ENCODE peak calls at places on chromosomes 13 and 19, in seven cellular contexts. W is HCT116, T is SK-N-SH, U is H1, V is HepG2, E is K562, L is GM12878. K is an unnamed sample.

GRCh38 chr19:48196321-48196761 is 25.9 kb downstream of the ZSWIM9 start:
- DNase-seq in V (no peak), W (no peak), T (peak; percentile 35), L (no peak), E (no peak), U (no peak), K (no peak)

GRCh38 chr19:18110833-18111232 is 13.3 kb downstream of the MAST3 start:
- DNase-seq in T (no peak), U (no peak), V (no peak), L (no peak), W (no peak), E (no peak), K (no peak)

GRCh38 chr13:48741377-48741776 is 87.6 kb downstream of the CYSLTR2 start:
- DNase-seq in U (no peak), V (no peak), E (no peak), T (peak; percentile 30), W (no peak), L (no peak), K (no peak)

GRCh38 chr13:45434556-45435371 is 16.6 kb upstream of the SLC25A30 start:
- DNase-seq in W (no peak), E (no peak), U (no peak), T (no peak), L (no peak), V (peak; percentile 89), K (no peak)

GRCh38 chr19:46416077-46416709 is 2.8 kb upstream of the CCDC8 start:
- DNase-seq in U (peak; percentile 95), T (peak; percentile 95), V (peak; percentile 59), W (peak; percentile 40), L (no peak), E (peak; percentile 94), K (peak; percentile 76)

GRCh38 chr19:35675589-35676140 is 9.3 kb downstream of the UPK1A start:
- DNase-seq in L (no peak), V (no peak), E (no peak), U (no peak), W (no peak), T (no peak), K (no peak)

GRCh38 chr13:73000027-73000674 is 58.7 kb upstream of the KLF5 start:
- DNase-seq in W (peak; percentile 26), L (peak; percentile 21), T (no peak), E (no peak), U (no peak), V (no peak), K (no peak)

GRCh38 chr13:69496951-69497350 is 610.7 kb upstream of the ATXN8OS start:
- DNase-seq in V (no peak), W (no peak), L (no peak), E (no peak), U (no peak), T (no peak), K (no peak)

GRCh38 chr13:101916108-101916757 is 463.8 kb downstream of the ITGBL1 start:
- DNase-seq in L (no peak), U (peak; percentile 80), T (peak; percentile 87), V (no peak), E (no peak), W (no peak), K (no peak)

GRCh38 chr19:19218911-19219310 is 7.2 kb downstream of the NCAN start:
- DNase-seq in L (no peak), T (no peak), W (no peak), U (no peak), V (no peak), E (no peak), K (no peak)

GRCh38 chr19:12841094-12841493 is 2.8 kb downstream of the MAST1 start:
- DNase-seq in L (no peak), V (no peak), T (peak; percentile 63), U (peak; percentile 96), W (no peak), E (peak; percentile 79), K (peak; percentile 23)

GRCh38 chr19:38707512-38708114 is 36.7 kb downstream of the CAPN12 start:
- DNase-seq in T (no peak), L (no peak), V (peak; percentile 48), E (no peak), U (no peak), W (no peak), K (peak; percentile 62)

GRCh38 chr19:12924621-12925310 is 5.7 kb upstream of the SYCE2 start:
- DNase-seq in W (no peak), V (no peak), U (no peak), T (no peak), L (no peak), E (no peak), K (no peak)

GRCh38 chr13:91154954-91155353 is 192.5 kb upstream of the MIR17HG start:
- DNase-seq in L (no peak), V (no peak), E (no peak), T (no peak), W (no peak), U (no peak), K (no peak)

GRCh38 chr19:37817180-37817911 is 38.0 kb upstream of the ZNF573 start:
- DNase-seq in U (peak; percentile 86), T (peak; percentile 86), V (no peak), E (no peak), L (no peak), W (no peak), K (no peak)

GRCh38 chr13:42225051-42225450 is 46.9 kb upstream of the AKAP11 start:
- DNase-seq in L (no peak), E (no peak), U (no peak), T (no peak), W (no peak), V (no peak), K (no peak)

GRCh38 chr13:44854264-44855060 is 134.8 kb downstream of the NUFIP1 start:
- DNase-seq in W (no peak), E (no peak), V (peak; percentile 62), U (no peak), T (no peak), L (no peak), K (peak; percentile 18)

GRCh38 chr19:48940902-48941301 is 7.4 kb downstream of the DHDH start:
- DNase-seq in T (no peak), L (no peak), U (no peak), V (no peak), E (peak; percentile 5), W (no peak), K (no peak)

GRCh38 chr13:97434417-97435296 is 688 bp downstream of the RAP2A start:
- DNase-seq in T (peak; percentile 22), U (peak; percentile 55), L (no peak), W (no peak), E (no peak), V (no peak), K (peak; percentile 28)

GRCh38 chr19:51802775-51803174 is 7.8 kb downstream of the FPR3 start:
- DNase-seq in W (no peak), U (no peak), L (no peak), T (no peak), V (no peak), E (no peak), K (no peak)

GRCh38 chr13:111280666-111281577 is 39.5 kb upstream of the TEX29 start:
- DNase-seq in U (no peak), V (no peak), W (no peak), T (no peak), L (no peak), E (no peak), K (no peak)

GRCh38 chr19:8192227-8192820 is 16.8 kb upstream of the CERS4 start:
- DNase-seq in U (no peak), T (no peak), V (no peak), W (no peak), E (peak; percentile 2), L (no peak), K (no peak)

GRCh38 chr13:113544071-113544891 is 40.3 kb upstream of the TFDP1 start:
- DNase-seq in U (no peak), V (peak; percentile 80), W (no peak), T (peak; percentile 87), E (no peak), L (no peak), K (no peak)

GRCh38 chr13:80550856-80551532 is 210.1 kb upstream of the SPRY2 start:
- DNase-seq in V (no peak), L (no peak), E (peak; percentile 21), W (no peak), T (no peak), U (no peak), K (no peak)

GRCh38 chr13:33633701-33634525 is 184.0 kb upstream of the RFC3 start:
- DNase-seq in T (no peak), L (no peak), V (peak; percentile 39), E (no peak), W (no peak), U (no peak), K (no peak)

GRCh38 chr13:37277007-37277406 is 171.5 kb upstream of the CSNK1A1L start:
- DNase-seq in U (no peak), T (no peak), E (no peak), V (no peak), L (no peak), W (no peak), K (no peak)

GRCh38 chr13:26132756-26133155 is 80.9 kb upstream of the SHISA2 start:
- DNase-seq in V (no peak), L (no peak), E (no peak), T (no peak), W (no peak), U (no peak), K (no peak)

GRCh38 chr13:78603240-78603947 is at the start of gene POU4F1:
- DNase-seq in U (peak; percentile 90), E (peak; percentile 92), L (peak; percentile 19), V (peak; percentile 72), T (peak; percentile 90), W (no peak), K (no peak)

GRCh38 chr13:68810660-68811059 is 1297.0 kb upstream of the ATXN8OS start:
- DNase-seq in U (no peak), L (no peak), V (peak; percentile 5), T (peak; percentile 3), W (no peak), E (no peak), K (peak; percentile 37)

GRCh38 chr19:2989236-2989946 is 12.0 kb downstream of the TLE6 start:
- DNase-seq in T (no peak), W (no peak), E (no peak), U (no peak), L (no peak), V (no peak), K (no peak)
- TF ChIP-seq JUND in T (no peak), W (no peak), E (no peak), U (no peak), L (no peak), V (no peak), K (no peak)

GRCh38 chr19:11279505-11280236 is 16.3 kb upstream of the TSPAN16 start:
- DNase-seq in U (no peak), L (peak; percentile 86), V (no peak), T (no peak), W (no peak), E (no peak), K (no peak)
- TF ChIP-seq JUND in U (no peak), L (no peak), V (no peak), T (no peak), W (no peak), E (no peak), K (no peak)

GRCh38 chr13:50127726-50128291 is 112.6 kb downstream of the KCNRG start:
- DNase-seq in W (no peak), T (no peak), U (peak; percentile 68), L (no peak), E (no peak), V (no peak), K (no peak)
- TF ChIP-seq JUND in W (no peak), T (no peak), U (no peak), L (no peak), E (no peak), V (no peak), K (no peak)

GRCh38 chr13:27622102-27622820 is 569 bp downstream of the POLR1D start:
- DNase-seq in U (no peak), E (no peak), T (peak; percentile 11), V (peak; percentile 8), W (no peak), L (no peak), K (no peak)
- TF ChIP-seq JUND in U (no peak), E (no peak), T (no peak), V (peak; percentile 8), W (no peak), L (no peak), K (no peak)

K was measured in T47D.